ENCODE peak calls at places on chromosomes 3 and 15, in six cellular contexts. One of them, this sample, is unnamed. For H3K4me1, the result is how much of the 10 kb centered on the place peaks cover.

GRCh38 chr3:149247929-149248691 is 26.5 kb upstream of the CP start:
- DNase-seq in K562: no peak
- DNase-seq in Karpas-422: peak
- DNase-seq in HepG2: peak
- DNase-seq in fibroblast of lung: peak
- DNase-seq in astrocyte: peak
- DNase-seq in this sample: peak

GRCh38 chr3:129593595-129594339 is 12.7 kb downstream of the PLXND1 start:
- DNase-seq in K562: no peak
- DNase-seq in Karpas-422: no peak
- DNase-seq in HepG2: peak
- DNase-seq in fibroblast of lung: no peak
- DNase-seq in astrocyte: no peak
- DNase-seq in this sample: no peak

GRCh38 chr3:69770219-69770618 is 31.0 kb downstream of the MITF start:
- DNase-seq in K562: no peak
- DNase-seq in Karpas-422: no peak
- DNase-seq in HepG2: no peak
- DNase-seq in fibroblast of lung: peak
- DNase-seq in astrocyte: peak
- DNase-seq in this sample: peak

GRCh38 chr3:194276768-194277546 is 74.2 kb downstream of the CPN2 start:
- DNase-seq in K562: no peak
- DNase-seq in Karpas-422: no peak
- DNase-seq in HepG2: no peak
- DNase-seq in fibroblast of lung: peak
- DNase-seq in astrocyte: peak
- DNase-seq in this sample: no peak

GRCh38 chr15:88454867-88455810 is 12.0 kb downstream of the MRPL46 start:
- DNase-seq in K562: peak
- DNase-seq in Karpas-422: peak
- DNase-seq in HepG2: peak
- DNase-seq in fibroblast of lung: peak
- DNase-seq in astrocyte: peak
- DNase-seq in this sample: peak

GRCh38 chr15:35737521-35737920 is 191.6 kb upstream of the DPH6 start:
- DNase-seq in K562: no peak
- DNase-seq in Karpas-422: no peak
- DNase-seq in HepG2: no peak
- DNase-seq in fibroblast of lung: peak
- DNase-seq in astrocyte: peak
- DNase-seq in this sample: peak

GRCh38 chr3:11850003-11850402 is 3.3 kb upstream of the TAMM41 start:
- DNase-seq in K562: no peak
- DNase-seq in Karpas-422: peak
- DNase-seq in HepG2: no peak
- DNase-seq in fibroblast of lung: no peak
- DNase-seq in astrocyte: no peak
- DNase-seq in this sample: no peak

GRCh38 chr3:350978-351377 is 154.4 kb downstream of the CHL1 start:
- DNase-seq in K562: no peak
- DNase-seq in Karpas-422: no peak
- DNase-seq in HepG2: no peak
- DNase-seq in fibroblast of lung: no peak
- DNase-seq in astrocyte: no peak
- DNase-seq in this sample: no peak

GRCh38 chr3:186362409-186362757 is 349 bp upstream of the DGKG start:
- DNase-seq in K562: no peak
- DNase-seq in Karpas-422: no peak
- DNase-seq in HepG2: peak
- DNase-seq in fibroblast of lung: no peak
- DNase-seq in astrocyte: no peak
- DNase-seq in this sample: no peak

GRCh38 chr3:24688446-24689148 is 193.9 kb upstream of the THRB start:
- DNase-seq in K562: no peak
- DNase-seq in Karpas-422: no peak
- DNase-seq in HepG2: peak
- DNase-seq in fibroblast of lung: peak
- DNase-seq in astrocyte: peak
- DNase-seq in this sample: peak

GRCh38 chr3:123330441-123330991 is 118.4 kb downstream of the ADCY5 start:
- DNase-seq in K562: no peak
- DNase-seq in Karpas-422: no peak
- DNase-seq in HepG2: no peak
- DNase-seq in fibroblast of lung: no peak
- DNase-seq in astrocyte: no peak
- DNase-seq in this sample: no peak

GRCh38 chr3:49807427-49808114 is 4.5 kb downstream of the INKA1 start:
- DNase-seq in K562: no peak
- DNase-seq in Karpas-422: no peak
- DNase-seq in HepG2: no peak
- DNase-seq in fibroblast of lung: no peak
- DNase-seq in astrocyte: no peak
- DNase-seq in this sample: no peak

GRCh38 chr3:37833790-37834189 is 27.9 kb upstream of the CTDSPL start:
- DNase-seq in K562: no peak
- DNase-seq in Karpas-422: peak
- DNase-seq in HepG2: no peak
- DNase-seq in fibroblast of lung: no peak
- DNase-seq in astrocyte: no peak
- DNase-seq in this sample: no peak

GRCh38 chr3:144032531-144033234 is 61.1 kb downstream of the DIPK2A start:
- DNase-seq in K562: no peak
- DNase-seq in Karpas-422: no peak
- DNase-seq in HepG2: no peak
- DNase-seq in fibroblast of lung: no peak
- DNase-seq in astrocyte: no peak
- DNase-seq in this sample: no peak
- H3K9ac ChIP-seq in K562: no peak
- H3K9ac ChIP-seq in Karpas-422: no peak
- H3K9ac ChIP-seq in HepG2: no peak
- H3K9ac ChIP-seq in fibroblast of lung: no peak
- H3K9ac ChIP-seq in astrocyte: no peak
- H3K9ac ChIP-seq in this sample: no peak

GRCh38 chr3:134318166-134318565 is 56.1 kb downstream of the AMOTL2 start:
- DNase-seq in K562: no peak
- DNase-seq in Karpas-422: no peak
- DNase-seq in HepG2: no peak
- DNase-seq in fibroblast of lung: no peak
- DNase-seq in astrocyte: no peak
- DNase-seq in this sample: no peak
- H3K4me1 ChIP-seq in K562: under half
- H3K4me1 ChIP-seq in Karpas-422: under half
- H3K4me1 ChIP-seq in HepG2: under half
- H3K4me1 ChIP-seq in fibroblast of lung: under half
- H3K4me1 ChIP-seq in astrocyte: under half
- H3K4me1 ChIP-seq in this sample: half or more

DNA sequence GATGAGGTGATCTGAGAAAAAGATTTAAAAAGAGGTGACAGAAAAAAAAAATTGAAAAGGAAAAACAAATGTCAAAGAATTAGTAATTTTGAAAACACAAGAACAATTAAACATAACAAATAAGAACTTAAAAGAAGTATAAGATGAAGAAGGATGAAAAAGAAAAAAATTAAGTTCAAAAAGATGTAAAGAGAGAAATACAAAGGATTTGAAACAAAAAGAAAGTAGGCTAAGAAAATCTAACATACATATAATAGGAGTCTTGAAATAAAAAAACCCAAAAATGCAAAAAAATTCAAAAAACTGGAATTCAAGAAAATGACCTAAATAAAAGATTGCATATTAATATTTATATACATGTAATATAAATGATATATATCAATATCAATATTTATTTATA is 949.2 kb downstream of the MCTP2 start:
- DNase-seq in K562: no peak
- DNase-seq in Karpas-422: no peak
- DNase-seq in HepG2: no peak
- DNase-seq in fibroblast of lung: no peak
- DNase-seq in astrocyte: no peak
- DNase-seq in this sample: no peak
- H2AFZ ChIP-seq in K562: no peak
- H2AFZ ChIP-seq in Karpas-422: no peak
- H2AFZ ChIP-seq in HepG2: no peak
- H2AFZ ChIP-seq in fibroblast of lung: no peak
- H2AFZ ChIP-seq in astrocyte: no peak
- H2AFZ ChIP-seq in this sample: no peak

GRCh38 chr15:23628612-23629233 is 18.9 kb downstream of the MAGEL2 start:
- DNase-seq in K562: no peak
- DNase-seq in Karpas-422: no peak
- DNase-seq in HepG2: no peak
- DNase-seq in fibroblast of lung: no peak
- DNase-seq in astrocyte: no peak
- DNase-seq in this sample: no peak

GRCh38 chr15:23629234-23629805 is 18.3 kb downstream of the MAGEL2 start:
- DNase-seq in K562: peak
- DNase-seq in Karpas-422: peak
- DNase-seq in HepG2: no peak
- DNase-seq in fibroblast of lung: peak
- DNase-seq in astrocyte: no peak
- DNase-seq in this sample: peak
- H3K9ac ChIP-seq in K562: no peak
- H3K9ac ChIP-seq in Karpas-422: no peak
- H3K9ac ChIP-seq in HepG2: no peak
- H3K9ac ChIP-seq in fibroblast of lung: no peak
- H3K9ac ChIP-seq in astrocyte: no peak
- H3K9ac ChIP-seq in this sample: no peak

GRCh38 chr3:16480861-16481569 is 32.5 kb downstream of the RFTN1 start:
- DNase-seq in K562: no peak
- DNase-seq in Karpas-422: no peak
- DNase-seq in HepG2: no peak
- DNase-seq in fibroblast of lung: peak
- DNase-seq in astrocyte: peak
- DNase-seq in this sample: peak
- H3K4me1 ChIP-seq in K562: under half
- H3K4me1 ChIP-seq in Karpas-422: half or more
- H3K4me1 ChIP-seq in HepG2: under half
- H3K4me1 ChIP-seq in fibroblast of lung: under half
- H3K4me1 ChIP-seq in astrocyte: half or more
- H3K4me1 ChIP-seq in this sample: under half

GRCh38 chr15:77538011-77538410 is 94.7 kb downstream of the LINGO1 start:
- DNase-seq in K562: no peak
- DNase-seq in Karpas-422: peak
- DNase-seq in HepG2: no peak
- DNase-seq in fibroblast of lung: no peak
- DNase-seq in astrocyte: no peak
- DNase-seq in this sample: no peak
- H2AFZ ChIP-seq in K562: no peak
- H2AFZ ChIP-seq in Karpas-422: no peak
- H2AFZ ChIP-seq in HepG2: no peak
- H2AFZ ChIP-seq in fibroblast of lung: no peak
- H2AFZ ChIP-seq in astrocyte: no peak
- H2AFZ ChIP-seq in this sample: no peak

This sample was measured in PC-3.